ENCODE peak calls at places on chromosome 14, in four cellular contexts. One of them, this sample, is unnamed.
A peak's percentile ranks its signal among the peaks of the same experiment; 100 is the strongest.

GRCh38 chr14:96102071-96102856 is 63.1 kb downstream of the C14orf132 start:
- DNase-seq in tibial artery: peak; percentile 7
- DNase-seq in upper lobe of left lung: no peak
- DNase-seq in astrocyte of the cerebellum: no peak
- DNase-seq in this sample: peak; percentile 44

GRCh38 chr14:75928587-75929230 is 53.1 kb downstream of the TGFB3 start:
- DNase-seq in upper lobe of left lung: no peak
- DNase-seq in astrocyte of the cerebellum: no peak
- DNase-seq in tibial artery: no peak
- DNase-seq in this sample: no peak

GRCh38 chr14:104596451-104596918 is 8.1 kb downstream of the TMEM179 start:
- DNase-seq in astrocyte of the cerebellum: no peak
- DNase-seq in upper lobe of left lung: no peak
- DNase-seq in tibial artery: no peak
- DNase-seq in this sample: no peak

GRCh38 chr14:39265741-39266588 is 32.2 kb downstream of the MIA2 start:
- DNase-seq in tibial artery: no peak
- DNase-seq in astrocyte of the cerebellum: no peak
- DNase-seq in upper lobe of left lung: no peak
- DNase-seq in this sample: no peak

GRCh38 chr14:25756880-25757279 is 706.9 kb upstream of the STXBP6 start:
- DNase-seq in upper lobe of left lung: no peak
- DNase-seq in tibial artery: no peak
- DNase-seq in astrocyte of the cerebellum: no peak
- DNase-seq in this sample: no peak

GRCh38 chr14:87108726-87109125 is 884.3 kb downstream of the GALC start:
- DNase-seq in upper lobe of left lung: no peak
- DNase-seq in astrocyte of the cerebellum: peak; percentile 67
- DNase-seq in tibial artery: no peak
- DNase-seq in this sample: peak; percentile 10

GRCh38 chr14:31887929-31888580 is 189.0 kb upstream of the ARHGAP5 start:
- DNase-seq in upper lobe of left lung: no peak
- DNase-seq in tibial artery: no peak
- DNase-seq in astrocyte of the cerebellum: no peak
- DNase-seq in this sample: no peak

GRCh38 chr14:74804219-74804825 is 41.2 kb downstream of the YLPM1 start:
- DNase-seq in upper lobe of left lung: no peak
- DNase-seq in tibial artery: no peak
- DNase-seq in astrocyte of the cerebellum: peak; percentile 68
- DNase-seq in this sample: peak; percentile 20

GRCh38 chr14:32940066-32940651 is 1.5 kb downstream of the NPAS3 start:
- DNase-seq in upper lobe of left lung: no peak
- DNase-seq in tibial artery: no peak
- DNase-seq in astrocyte of the cerebellum: peak; percentile 9
- DNase-seq in this sample: no peak

GRCh38 chr14:91310620-91311283 is 66.2 kb upstream of the GPR68 start:
- DNase-seq in astrocyte of the cerebellum: no peak
- DNase-seq in upper lobe of left lung: no peak
- DNase-seq in tibial artery: no peak
- DNase-seq in this sample: no peak

GRCh38 chr14:77025744-77026165 is 2.8 kb downstream of the IRF2BPL start:
- DNase-seq in tibial artery: no peak
- DNase-seq in astrocyte of the cerebellum: no peak
- DNase-seq in upper lobe of left lung: no peak
- DNase-seq in this sample: no peak

GRCh38 chr14:90518941-90519256 is 122.1 kb downstream of the CALM1 start:
- DNase-seq in astrocyte of the cerebellum: no peak
- DNase-seq in tibial artery: no peak
- DNase-seq in upper lobe of left lung: no peak
- DNase-seq in this sample: no peak

GRCh38 chr14:92568621-92569479 is 55.3 kb downstream of the RIN3 start:
- DNase-seq in upper lobe of left lung: no peak
- DNase-seq in astrocyte of the cerebellum: no peak
- DNase-seq in tibial artery: no peak
- DNase-seq in this sample: no peak

GRCh38 chr14:95290769-95291440 is 28.8 kb downstream of the CLMN start:
- DNase-seq in tibial artery: peak; percentile 65
- DNase-seq in upper lobe of left lung: no peak
- DNase-seq in astrocyte of the cerebellum: no peak
- DNase-seq in this sample: no peak

GRCh38 chr14:94171208-94171607 is 2.9 kb upstream of the PPP4R4 start:
- DNase-seq in tibial artery: no peak
- DNase-seq in upper lobe of left lung: no peak
- DNase-seq in astrocyte of the cerebellum: no peak
- DNase-seq in this sample: no peak

GRCh38 chr14:105093426-105094192 is 28.4 kb upstream of the GPR132 start:
- DNase-seq in upper lobe of left lung: peak; percentile 87
- DNase-seq in astrocyte of the cerebellum: no peak
- DNase-seq in tibial artery: peak; percentile 84
- DNase-seq in this sample: no peak

GRCh38 chr14:102188187-102188586 is 48.5 kb downstream of the WDR20 start:
- DNase-seq in astrocyte of the cerebellum: no peak
- DNase-seq in tibial artery: no peak
- DNase-seq in upper lobe of left lung: no peak
- DNase-seq in this sample: no peak

GRCh38 chr14:21072781-21073339 is 2.8 kb downstream of the ARHGEF40 start:
- DNase-seq in astrocyte of the cerebellum: no peak
- DNase-seq in tibial artery: no peak
- DNase-seq in upper lobe of left lung: no peak
- DNase-seq in this sample: no peak

GRCh38 chr14:35403085-35403396 is 1.5 kb downstream of the NFKBIA start:
- DNase-seq in upper lobe of left lung: no peak
- DNase-seq in tibial artery: peak; percentile 76
- DNase-seq in astrocyte of the cerebellum: no peak
- DNase-seq in this sample: no peak

GRCh38 chr14:99755629-99756603 is 37.3 kb upstream of the EML1 start:
- DNase-seq in astrocyte of the cerebellum: peak; percentile 87
- DNase-seq in tibial artery: peak; percentile 95
- DNase-seq in upper lobe of left lung: peak; percentile 69
- DNase-seq in this sample: peak; percentile 79

GRCh38 chr14:86787782-86788181 is 1205.2 kb downstream of the GALC start:
- DNase-seq in astrocyte of the cerebellum: no peak
- DNase-seq in tibial artery: no peak
- DNase-seq in upper lobe of left lung: no peak
- DNase-seq in this sample: no peak

GRCh38 chr14:77574446-77575125 is 41.9 kb downstream of the SPTLC2 start:
- DNase-seq in tibial artery: no peak
- DNase-seq in upper lobe of left lung: no peak
- DNase-seq in astrocyte of the cerebellum: no peak
- DNase-seq in this sample: no peak

GRCh38 chr14:79584679-79585078 is 626.6 kb downstream of the DIO2 start:
- DNase-seq in upper lobe of left lung: no peak
- DNase-seq in astrocyte of the cerebellum: peak; percentile 87
- DNase-seq in tibial artery: no peak
- DNase-seq in this sample: peak; percentile 71

GRCh38 chr14:90453401-90453951 is 56.6 kb downstream of the CALM1 start:
- DNase-seq in astrocyte of the cerebellum: no peak
- DNase-seq in tibial artery: no peak
- DNase-seq in upper lobe of left lung: no peak
- DNase-seq in this sample: no peak

GRCh38 chr14:35949933-35950332 is 123.8 kb downstream of the BRMS1L start:
- DNase-seq in upper lobe of left lung: no peak
- DNase-seq in astrocyte of the cerebellum: no peak
- DNase-seq in tibial artery: no peak
- DNase-seq in this sample: no peak

GRCh38 chr14:21498540-21499526 is 12.3 kb downstream of the METTL3 start:
- DNase-seq in astrocyte of the cerebellum: peak; percentile 33
- DNase-seq in tibial artery: no peak
- DNase-seq in upper lobe of left lung: no peak
- DNase-seq in this sample: no peak

GRCh38 chr14:103019236-103019635 is 38.1 kb downstream of the CDC42BPB start:
- DNase-seq in astrocyte of the cerebellum: no peak
- DNase-seq in upper lobe of left lung: no peak
- DNase-seq in tibial artery: no peak
- DNase-seq in this sample: no peak

GRCh38 chr14:31510222-31510621 is 22.4 kb upstream of the GPR33 start:
- DNase-seq in astrocyte of the cerebellum: no peak
- DNase-seq in upper lobe of left lung: no peak
- DNase-seq in tibial artery: no peak
- DNase-seq in this sample: peak; percentile 1

GRCh38 chr14:106215229-106215628 is 688.8 kb downstream of the TMEM121 start:
- DNase-seq in tibial artery: no peak
- DNase-seq in upper lobe of left lung: no peak
- DNase-seq in astrocyte of the cerebellum: no peak
- DNase-seq in this sample: no peak

GRCh38 chr14:23450376-23450775 is 14.9 kb upstream of the MYH7 start:
- DNase-seq in astrocyte of the cerebellum: no peak
- DNase-seq in upper lobe of left lung: no peak
- DNase-seq in tibial artery: no peak
- DNase-seq in this sample: no peak

GRCh38 chr14:20684662-20685456 is 499 bp downstream of the RNASE4 start:
- DNase-seq in upper lobe of left lung: peak; percentile 60
- DNase-seq in tibial artery: peak; percentile 76
- DNase-seq in astrocyte of the cerebellum: no peak
- DNase-seq in this sample: peak; percentile 8

GRCh38 chr14:54789166-54789565 is 113.5 kb downstream of the GCH1 start:
- DNase-seq in upper lobe of left lung: no peak
- DNase-seq in tibial artery: no peak
- DNase-seq in astrocyte of the cerebellum: no peak
- DNase-seq in this sample: no peak

GRCh38 chr14:104226421-104227385 is 88.3 kb downstream of the KIF26A start:
- DNase-seq in upper lobe of left lung: no peak
- DNase-seq in astrocyte of the cerebellum: no peak
- DNase-seq in tibial artery: no peak
- DNase-seq in this sample: no peak

GRCh38 chr14:81449114-81449513 is 49.0 kb upstream of the STON2 start:
- DNase-seq in tibial artery: no peak
- DNase-seq in upper lobe of left lung: no peak
- DNase-seq in astrocyte of the cerebellum: no peak
- DNase-seq in this sample: no peak

GRCh38 chr14:52080171-52080800 is 11.4 kb upstream of the NID2 start:
- DNase-seq in upper lobe of left lung: no peak
- DNase-seq in astrocyte of the cerebellum: no peak
- DNase-seq in tibial artery: no peak
- DNase-seq in this sample: no peak
- H3K4me3 ChIP-seq in upper lobe of left lung: no peak overlapping the region
- H3K4me3 ChIP-seq in astrocyte of the cerebellum: no peak overlapping the region
- H3K4me3 ChIP-seq in tibial artery: no peak overlapping the region
- H3K4me3 ChIP-seq in this sample: no peak overlapping the region

GRCh38 chr14:50794063-50794645 is 36.8 kb downstream of the NIN start:
- DNase-seq in tibial artery: no peak
- DNase-seq in upper lobe of left lung: no peak
- DNase-seq in astrocyte of the cerebellum: no peak
- DNase-seq in this sample: no peak

GRCh38 chr14:50790568-50790967 is 40.4 kb downstream of the NIN start:
- DNase-seq in astrocyte of the cerebellum: no peak
- DNase-seq in tibial artery: no peak
- DNase-seq in upper lobe of left lung: no peak
- DNase-seq in this sample: no peak

GRCh38 chr14:50791201-50791600 is 39.8 kb downstream of the NIN start:
- DNase-seq in tibial artery: no peak
- DNase-seq in upper lobe of left lung: no peak
- DNase-seq in astrocyte of the cerebellum: no peak
- DNase-seq in this sample: no peak

GRCh38 chr14:50792058-50792477 is 38.9 kb downstream of the NIN start:
- DNase-seq in astrocyte of the cerebellum: no peak
- DNase-seq in upper lobe of left lung: no peak
- DNase-seq in tibial artery: no peak
- DNase-seq in this sample: no peak

DNA sequence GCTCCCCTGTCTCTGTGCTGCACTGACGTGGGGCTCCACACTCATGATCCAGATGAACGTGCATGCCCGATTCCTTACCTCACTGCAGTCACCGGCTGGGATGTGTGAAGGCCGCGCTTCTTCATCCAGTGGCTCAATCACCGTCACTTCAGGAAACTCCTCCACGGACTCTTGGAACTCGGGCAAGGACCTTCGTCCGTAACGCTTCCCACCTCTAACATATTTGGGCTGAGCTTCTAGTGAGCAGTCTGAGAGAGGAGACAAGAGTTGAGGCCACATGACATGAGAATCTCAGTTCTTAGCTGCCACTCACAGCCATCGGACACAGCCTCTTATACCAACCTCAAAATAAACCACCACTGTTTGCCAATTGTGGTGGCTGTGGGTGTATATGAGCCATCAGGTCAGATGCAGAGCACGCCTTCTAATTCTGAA is 38.3 kb downstream of the NIN start:
- DNase-seq in tibial artery: no peak
- DNase-seq in upper lobe of left lung: no peak
- DNase-seq in astrocyte of the cerebellum: no peak
- DNase-seq in this sample: no peak
- H3K4me3 ChIP-seq in tibial artery: no peak overlapping the region
- H3K4me3 ChIP-seq in upper lobe of left lung: no peak overlapping the region
- H3K4me3 ChIP-seq in astrocyte of the cerebellum: no peak overlapping the region
- H3K4me3 ChIP-seq in this sample: no peak overlapping the region

GRCh38 chr14:69056389-69056788 is 77.3 kb upstream of the ACTN1 start:
- DNase-seq in upper lobe of left lung: no peak
- DNase-seq in astrocyte of the cerebellum: no peak
- DNase-seq in tibial artery: no peak
- DNase-seq in this sample: no peak
- H3K4me3 ChIP-seq in upper lobe of left lung: no peak overlapping the region
- H3K4me3 ChIP-seq in astrocyte of the cerebellum: no peak overlapping the region
- H3K4me3 ChIP-seq in tibial artery: no peak overlapping the region
- H3K4me3 ChIP-seq in this sample: no peak overlapping the region

GRCh38 chr14:64705406-64706118 is 1.3 kb downstream of the PLEKHG3 start:
- DNase-seq in upper lobe of left lung: peak; percentile 54
- DNase-seq in tibial artery: peak; percentile 83
- DNase-seq in astrocyte of the cerebellum: no peak
- DNase-seq in this sample: no peak

GRCh38 chr14:64707661-64708060 is 3.4 kb downstream of the PLEKHG3 start:
- DNase-seq in astrocyte of the cerebellum: peak; percentile 70
- DNase-seq in tibial artery: peak; percentile 50
- DNase-seq in upper lobe of left lung: peak; percentile 25
- DNase-seq in this sample: peak; percentile 31

GRCh38 chr14:64704743-64705405 is 650 bp downstream of the PLEKHG3 start:
- DNase-seq in upper lobe of left lung: peak; percentile 49
- DNase-seq in astrocyte of the cerebellum: no peak
- DNase-seq in tibial artery: peak; percentile 72
- DNase-seq in this sample: no peak

GRCh38 chr14:64706552-64707193 is 2.4 kb downstream of the PLEKHG3 start:
- DNase-seq in astrocyte of the cerebellum: no peak
- DNase-seq in tibial artery: peak; percentile 77
- DNase-seq in upper lobe of left lung: no peak
- DNase-seq in this sample: no peak

DNA sequence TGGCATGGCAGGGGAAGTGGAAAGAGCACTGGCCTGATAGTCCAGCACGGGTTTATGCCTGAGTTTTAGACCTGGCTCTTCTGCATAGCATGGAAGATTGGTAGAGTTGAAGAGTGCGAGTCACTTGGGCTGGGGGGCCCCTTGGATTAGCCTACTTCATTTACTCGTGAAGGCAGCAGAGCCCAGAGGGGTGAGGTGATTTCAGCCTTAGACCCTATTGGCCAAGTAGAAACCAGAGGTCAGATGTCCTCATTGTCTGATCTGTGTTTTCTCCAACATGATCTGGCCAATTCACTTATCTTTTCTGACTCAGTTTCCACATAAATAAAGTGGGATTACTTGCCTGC is 1.9 kb downstream of the PLEKHG3 start:
- DNase-seq in tibial artery: no peak
- DNase-seq in upper lobe of left lung: no peak
- DNase-seq in astrocyte of the cerebellum: no peak
- DNase-seq in this sample: no peak
- H3K4me3 ChIP-seq in tibial artery: peak overlapping the region; percentile 85
- H3K4me3 ChIP-seq in upper lobe of left lung: no peak overlapping the region
- H3K4me3 ChIP-seq in astrocyte of the cerebellum: peak overlapping the region; percentile 74
- H3K4me3 ChIP-seq in this sample: no peak overlapping the region

GRCh38 chr14:100779691-100780080 is 46.2 kb upstream of the MEG3 start:
- DNase-seq in astrocyte of the cerebellum: no peak
- DNase-seq in upper lobe of left lung: no peak
- DNase-seq in tibial artery: no peak
- DNase-seq in this sample: no peak
- H3K4me3 ChIP-seq in astrocyte of the cerebellum: no peak overlapping the region
- H3K4me3 ChIP-seq in upper lobe of left lung: no peak overlapping the region
- H3K4me3 ChIP-seq in tibial artery: no peak overlapping the region
- H3K4me3 ChIP-seq in this sample: no peak overlapping the region

This sample was measured in AG09309.